ENCODE peak calls at places on chromosome 7, in ten cellular contexts. One of them, this sample, is unnamed.

GRCh38 chr7:22137466-22137865 is 191.8 kb upstream of the CDCA7L start:
- DNase-seq in fibroblast of lung: peak
- DNase-seq in brain microvascular endothelial cell: peak
- DNase-seq in IMR-90: peak
- DNase-seq in fibroblast of mammary gland: peak
- DNase-seq in psoas muscle: no peak
- DNase-seq in mammary epithelial cell: no peak
- DNase-seq in lower lobe of right lung: no peak
- DNase-seq in RWPE1: no peak
- DNase-seq in endodermal cell: no peak
- DNase-seq in this sample: no peak

GRCh38 chr7:147535619-147536200 is 1054.9 kb upstream of the C7orf33 start:
- DNase-seq in fibroblast of lung: peak
- DNase-seq in brain microvascular endothelial cell: peak
- DNase-seq in IMR-90: peak
- DNase-seq in fibroblast of mammary gland: peak
- DNase-seq in psoas muscle: no peak
- DNase-seq in mammary epithelial cell: peak
- DNase-seq in lower lobe of right lung: no peak
- DNase-seq in RWPE1: no peak
- DNase-seq in endodermal cell: no peak
- DNase-seq in this sample: peak

GRCh38 chr7:101591504-101591903 is 37.6 kb downstream of the MYL10 start:
- DNase-seq in fibroblast of lung: no peak
- DNase-seq in brain microvascular endothelial cell: no peak
- DNase-seq in IMR-90: no peak
- DNase-seq in fibroblast of mammary gland: no peak
- DNase-seq in psoas muscle: no peak
- DNase-seq in mammary epithelial cell: no peak
- DNase-seq in lower lobe of right lung: no peak
- DNase-seq in RWPE1: no peak
- DNase-seq in endodermal cell: no peak
- DNase-seq in this sample: no peak

GRCh38 chr7:23072043-23072442 is 33.5 kb upstream of the KLHL7 start:
- DNase-seq in fibroblast of lung: peak
- DNase-seq in brain microvascular endothelial cell: no peak
- DNase-seq in IMR-90: peak
- DNase-seq in fibroblast of mammary gland: peak
- DNase-seq in psoas muscle: no peak
- DNase-seq in mammary epithelial cell: no peak
- DNase-seq in lower lobe of right lung: no peak
- DNase-seq in RWPE1: no peak
- DNase-seq in endodermal cell: no peak
- DNase-seq in this sample: no peak

GRCh38 chr7:70133291-70133690 is 535.0 kb downstream of the AUTS2 start:
- DNase-seq in fibroblast of lung: no peak
- DNase-seq in brain microvascular endothelial cell: no peak
- DNase-seq in IMR-90: no peak
- DNase-seq in fibroblast of mammary gland: no peak
- DNase-seq in psoas muscle: no peak
- DNase-seq in mammary epithelial cell: no peak
- DNase-seq in lower lobe of right lung: no peak
- DNase-seq in RWPE1: no peak
- DNase-seq in endodermal cell: no peak
- DNase-seq in this sample: no peak

GRCh38 chr7:17548014-17548653 is 249.7 kb downstream of the AHR start:
- DNase-seq in fibroblast of lung: no peak
- DNase-seq in brain microvascular endothelial cell: no peak
- DNase-seq in IMR-90: no peak
- DNase-seq in fibroblast of mammary gland: no peak
- DNase-seq in psoas muscle: no peak
- DNase-seq in mammary epithelial cell: no peak
- DNase-seq in lower lobe of right lung: no peak
- DNase-seq in RWPE1: no peak
- DNase-seq in endodermal cell: peak
- DNase-seq in this sample: no peak

GRCh38 chr7:15998617-15999016 is 312.1 kb upstream of the MEOX2 start:
- DNase-seq in fibroblast of lung: no peak
- DNase-seq in brain microvascular endothelial cell: no peak
- DNase-seq in IMR-90: no peak
- DNase-seq in fibroblast of mammary gland: no peak
- DNase-seq in psoas muscle: no peak
- DNase-seq in mammary epithelial cell: no peak
- DNase-seq in lower lobe of right lung: no peak
- DNase-seq in RWPE1: no peak
- DNase-seq in endodermal cell: no peak
- DNase-seq in this sample: no peak

GRCh38 chr7:122676466-122676865 is 22.5 kb downstream of the RNF133 start:
- DNase-seq in fibroblast of lung: peak
- DNase-seq in brain microvascular endothelial cell: no peak
- DNase-seq in IMR-90: no peak
- DNase-seq in fibroblast of mammary gland: no peak
- DNase-seq in psoas muscle: no peak
- DNase-seq in mammary epithelial cell: no peak
- DNase-seq in lower lobe of right lung: no peak
- DNase-seq in RWPE1: no peak
- DNase-seq in endodermal cell: no peak
- DNase-seq in this sample: no peak

GRCh38 chr7:126856691-126857291 is 395.9 kb downstream of the GRM8 start:
- DNase-seq in fibroblast of lung: no peak
- DNase-seq in brain microvascular endothelial cell: no peak
- DNase-seq in IMR-90: no peak
- DNase-seq in fibroblast of mammary gland: peak
- DNase-seq in psoas muscle: no peak
- DNase-seq in mammary epithelial cell: peak
- DNase-seq in lower lobe of right lung: no peak
- DNase-seq in RWPE1: peak
- DNase-seq in endodermal cell: no peak
- DNase-seq in this sample: peak

GRCh38 chr7:131097662-131098376 is 229.9 kb upstream of the MKLN1 start:
- DNase-seq in fibroblast of lung: no peak
- DNase-seq in brain microvascular endothelial cell: no peak
- DNase-seq in IMR-90: no peak
- DNase-seq in fibroblast of mammary gland: no peak
- DNase-seq in psoas muscle: no peak
- DNase-seq in mammary epithelial cell: no peak
- DNase-seq in lower lobe of right lung: no peak
- DNase-seq in RWPE1: no peak
- DNase-seq in endodermal cell: no peak
- DNase-seq in this sample: no peak

GRCh38 chr7:151735854-151736402 is 141.0 kb downstream of the PRKAG2 start:
- DNase-seq in fibroblast of lung: no peak
- DNase-seq in brain microvascular endothelial cell: no peak
- DNase-seq in IMR-90: no peak
- DNase-seq in fibroblast of mammary gland: no peak
- DNase-seq in psoas muscle: peak
- DNase-seq in mammary epithelial cell: no peak
- DNase-seq in lower lobe of right lung: no peak
- DNase-seq in RWPE1: no peak
- DNase-seq in endodermal cell: no peak
- DNase-seq in this sample: no peak

GRCh38 chr7:36038063-36038721 is 114.9 kb upstream of the EEPD1 start:
- DNase-seq in fibroblast of lung: no peak
- DNase-seq in brain microvascular endothelial cell: no peak
- DNase-seq in IMR-90: no peak
- DNase-seq in fibroblast of mammary gland: no peak
- DNase-seq in psoas muscle: no peak
- DNase-seq in mammary epithelial cell: no peak
- DNase-seq in lower lobe of right lung: no peak
- DNase-seq in RWPE1: no peak
- DNase-seq in endodermal cell: no peak
- DNase-seq in this sample: peak

GRCh38 chr7:158613481-158613880 is 25.9 kb upstream of the PTPRN2 start:
- DNase-seq in fibroblast of lung: peak
- DNase-seq in brain microvascular endothelial cell: no peak
- DNase-seq in IMR-90: no peak
- DNase-seq in fibroblast of mammary gland: no peak
- DNase-seq in psoas muscle: no peak
- DNase-seq in mammary epithelial cell: no peak
- DNase-seq in lower lobe of right lung: no peak
- DNase-seq in RWPE1: no peak
- DNase-seq in endodermal cell: no peak
- DNase-seq in this sample: no peak

GRCh38 chr7:158612546-158612945 is 24.9 kb upstream of the PTPRN2 start:
- DNase-seq in fibroblast of lung: no peak
- DNase-seq in brain microvascular endothelial cell: no peak
- DNase-seq in IMR-90: no peak
- DNase-seq in fibroblast of mammary gland: no peak
- DNase-seq in psoas muscle: no peak
- DNase-seq in mammary epithelial cell: no peak
- DNase-seq in lower lobe of right lung: no peak
- DNase-seq in RWPE1: no peak
- DNase-seq in endodermal cell: no peak
- DNase-seq in this sample: no peak

GRCh38 chr7:158617737-158618128 is 30.1 kb upstream of the PTPRN2 start:
- DNase-seq in fibroblast of lung: peak
- DNase-seq in brain microvascular endothelial cell: peak
- DNase-seq in IMR-90: peak
- DNase-seq in fibroblast of mammary gland: peak
- DNase-seq in psoas muscle: no peak
- DNase-seq in mammary epithelial cell: no peak
- DNase-seq in lower lobe of right lung: no peak
- DNase-seq in RWPE1: no peak
- DNase-seq in endodermal cell: peak
- DNase-seq in this sample: no peak

GRCh38 chr7:158616050-158616449 is 28.4 kb upstream of the PTPRN2 start:
- DNase-seq in fibroblast of lung: no peak
- DNase-seq in brain microvascular endothelial cell: no peak
- DNase-seq in IMR-90: no peak
- DNase-seq in fibroblast of mammary gland: no peak
- DNase-seq in psoas muscle: no peak
- DNase-seq in mammary epithelial cell: no peak
- DNase-seq in lower lobe of right lung: no peak
- DNase-seq in RWPE1: no peak
- DNase-seq in endodermal cell: no peak
- DNase-seq in this sample: no peak

DNA sequence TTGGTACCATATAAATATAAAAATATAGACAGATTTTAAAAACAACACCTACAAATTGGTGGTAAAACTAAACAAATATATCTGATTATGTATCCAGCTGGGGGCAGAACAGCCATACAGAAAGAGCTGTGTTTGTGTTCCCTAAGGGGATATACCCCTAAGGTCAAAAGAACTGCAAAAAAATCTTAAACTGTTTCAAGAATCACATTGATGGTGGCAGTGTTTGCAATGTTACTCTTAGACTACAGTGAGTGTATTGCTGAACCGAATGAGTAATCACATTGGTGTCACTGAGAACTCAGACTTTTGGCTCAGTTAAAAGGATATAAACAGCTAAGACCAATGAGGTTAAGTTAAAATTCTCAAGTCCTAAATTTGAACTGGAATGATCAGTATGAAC is 27.1 kb upstream of the PTPRN2 start:
- DNase-seq in fibroblast of lung: peak
- DNase-seq in brain microvascular endothelial cell: peak
- DNase-seq in IMR-90: peak
- DNase-seq in fibroblast of mammary gland: peak
- DNase-seq in psoas muscle: no peak
- DNase-seq in mammary epithelial cell: no peak
- DNase-seq in lower lobe of right lung: no peak
- DNase-seq in RWPE1: no peak
- DNase-seq in endodermal cell: no peak
- DNase-seq in this sample: no peak
- TF ChIP-seq CTCF in fibroblast of lung: no peak
- TF ChIP-seq CTCF in brain microvascular endothelial cell: no peak
- TF ChIP-seq CTCF in IMR-90: no peak
- TF ChIP-seq CTCF in fibroblast of mammary gland: peak
- TF ChIP-seq CTCF in psoas muscle: no peak
- TF ChIP-seq CTCF in mammary epithelial cell: no peak
- TF ChIP-seq CTCF in lower lobe of right lung: no peak
- TF ChIP-seq CTCF in RWPE1: no peak
- TF ChIP-seq CTCF in endodermal cell: no peak
- TF ChIP-seq CTCF in this sample: no peak

DNA sequence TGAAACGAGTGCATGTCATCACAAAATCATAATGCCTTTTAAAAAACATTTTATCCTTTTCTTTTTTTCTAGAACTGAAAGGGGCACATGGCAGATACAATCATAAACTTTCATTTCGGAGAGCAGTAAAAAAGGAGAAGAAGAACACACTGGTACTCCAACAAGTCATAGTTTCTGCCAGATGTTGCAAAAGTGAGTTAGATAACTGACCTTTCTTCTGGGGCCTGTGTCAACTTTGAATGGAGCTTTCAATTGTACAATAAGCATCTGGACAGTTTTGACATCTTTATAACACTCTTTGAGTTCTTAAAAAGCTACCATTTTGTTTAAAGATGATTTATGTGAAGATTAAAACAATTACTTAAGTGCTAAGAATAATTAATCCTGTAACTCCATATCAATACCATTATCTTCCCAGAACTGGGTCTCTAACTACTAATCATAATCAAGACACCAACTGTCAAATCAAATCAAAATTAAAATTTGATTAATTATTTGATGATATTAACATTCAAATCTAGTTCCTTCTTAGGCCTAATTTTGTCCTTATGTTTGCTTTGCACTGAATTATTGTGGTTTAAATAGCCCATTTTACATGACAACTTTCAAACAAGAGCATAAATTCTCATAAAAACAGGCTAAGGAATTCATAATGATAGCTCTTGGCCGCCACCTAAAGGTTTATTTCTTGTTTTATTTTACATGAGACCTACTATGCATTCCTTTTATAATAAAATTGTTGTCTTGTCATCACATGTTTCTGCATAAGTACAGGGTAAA is 19.5 kb upstream of the ITGB8 start:
- DNase-seq in fibroblast of lung: peak
- DNase-seq in brain microvascular endothelial cell: peak
- DNase-seq in IMR-90: peak
- DNase-seq in fibroblast of mammary gland: peak
- DNase-seq in psoas muscle: no peak
- DNase-seq in mammary epithelial cell: peak
- DNase-seq in lower lobe of right lung: no peak
- DNase-seq in RWPE1: no peak
- DNase-seq in endodermal cell: no peak
- DNase-seq in this sample: peak
- TF ChIP-seq CTCF in fibroblast of lung: peak
- TF ChIP-seq CTCF in brain microvascular endothelial cell: peak
- TF ChIP-seq CTCF in IMR-90: peak
- TF ChIP-seq CTCF in fibroblast of mammary gland: peak
- TF ChIP-seq CTCF in psoas muscle: peak
- TF ChIP-seq CTCF in mammary epithelial cell: peak
- TF ChIP-seq CTCF in lower lobe of right lung: peak
- TF ChIP-seq CTCF in RWPE1: peak
- TF ChIP-seq CTCF in endodermal cell: peak
- TF ChIP-seq CTCF in this sample: peak

GRCh38 chr7:87187120-87187519 is 32.4 kb downstream of the TMEM243 start:
- DNase-seq in fibroblast of lung: no peak
- DNase-seq in brain microvascular endothelial cell: no peak
- DNase-seq in IMR-90: no peak
- DNase-seq in fibroblast of mammary gland: no peak
- DNase-seq in psoas muscle: no peak
- DNase-seq in mammary epithelial cell: no peak
- DNase-seq in lower lobe of right lung: no peak
- DNase-seq in RWPE1: no peak
- DNase-seq in endodermal cell: no peak
- DNase-seq in this sample: no peak
- TF ChIP-seq CTCF in fibroblast of lung: no peak
- TF ChIP-seq CTCF in brain microvascular endothelial cell: no peak
- TF ChIP-seq CTCF in IMR-90: no peak
- TF ChIP-seq CTCF in fibroblast of mammary gland: no peak
- TF ChIP-seq CTCF in psoas muscle: no peak
- TF ChIP-seq CTCF in mammary epithelial cell: no peak
- TF ChIP-seq CTCF in lower lobe of right lung: no peak
- TF ChIP-seq CTCF in RWPE1: no peak
- TF ChIP-seq CTCF in endodermal cell: no peak
- TF ChIP-seq CTCF in this sample: no peak

GRCh38 chr7:64174941-64175340 is 32.1 kb upstream of the ZNF735 start:
- DNase-seq in fibroblast of lung: no peak
- DNase-seq in brain microvascular endothelial cell: no peak
- DNase-seq in IMR-90: no peak
- DNase-seq in fibroblast of mammary gland: no peak
- DNase-seq in psoas muscle: no peak
- DNase-seq in mammary epithelial cell: no peak
- DNase-seq in lower lobe of right lung: no peak
- DNase-seq in RWPE1: no peak
- DNase-seq in endodermal cell: peak
- DNase-seq in this sample: no peak
- TF ChIP-seq CTCF in fibroblast of lung: no peak
- TF ChIP-seq CTCF in brain microvascular endothelial cell: no peak
- TF ChIP-seq CTCF in IMR-90: no peak
- TF ChIP-seq CTCF in fibroblast of mammary gland: no peak
- TF ChIP-seq CTCF in psoas muscle: no peak
- TF ChIP-seq CTCF in mammary epithelial cell: no peak
- TF ChIP-seq CTCF in lower lobe of right lung: no peak
- TF ChIP-seq CTCF in RWPE1: no peak
- TF ChIP-seq CTCF in endodermal cell: no peak
- TF ChIP-seq CTCF in this sample: no peak